ENCODE peak calls at places on chromosomes 12 and 14, in nine cellular contexts. U is brain microvascular endothelial cell, N is hepatocyte, V is skeletal muscle cell, I is GM12865, Y is PC-9, J is AG10803, D is ovary, G is PC-3. M is an unnamed sample.

GRCh38 chr14:100732766-100733100 is 6.0 kb downstream of the DLK1 start:
- DNase-seq in I (no peak), U (no peak), G (no peak), N (no peak), D (no peak), J (no peak), V (no peak), Y (no peak), M (no peak)

GRCh38 chr14:74348241-74348734 is at the start of gene VRTN:
- DNase-seq in J (no peak), U (no peak), D (no peak), N (no peak), I (no peak), V (no peak), G (no peak), Y (no peak), M (no peak)

GRCh38 chr12:21677622-21678277 is 20.1 kb upstream of the LDHB start:
- DNase-seq in I (no peak), Y (no peak), U (no peak), D (no peak), V (no peak), J (no peak), G (no peak), N (no peak), M (peak; percentile 45)

GRCh38 chr12:66140726-66141125 is 10.2 kb upstream of the LLPH start:
- DNase-seq in Y (no peak), D (no peak), V (no peak), U (no peak), G (no peak), N (no peak), I (no peak), J (no peak), M (no peak)

GRCh38 chr12:51450816-51451215 is 26.2 kb downstream of the SLC4A8 start:
- DNase-seq in J (no peak), I (no peak), Y (no peak), N (no peak), U (no peak), V (no peak), G (no peak), D (peak; percentile 55), M (no peak)

GRCh38 chr12:98058838-98059237 is 456.6 kb upstream of the TMPO start:
- DNase-seq in J (no peak), I (no peak), V (no peak), Y (no peak), U (no peak), D (no peak), N (no peak), G (no peak), M (no peak)

GRCh38 chr12:52598966-52599365 is 2.3 kb downstream of the KRT72 start:
- DNase-seq in J (no peak), Y (no peak), V (no peak), G (no peak), U (no peak), D (no peak), I (no peak), N (no peak), M (no peak)

GRCh38 chr12:116863275-116863767 is 17.9 kb downstream of the HRK start:
- DNase-seq in V (no peak), D (no peak), N (peak; percentile 30), G (peak; percentile 54), I (no peak), Y (no peak), J (peak; percentile 61), U (peak; percentile 18), M (no peak)

GRCh38 chr14:87745507-87746118 is 247.4 kb downstream of the GALC start:
- DNase-seq in U (peak; percentile 0), J (peak; percentile 50), I (peak; percentile 35), Y (no peak), D (no peak), N (peak; percentile 58), G (peak; percentile 39), V (no peak), M (peak; percentile 1)

GRCh38 chr12:117098071-117098360 is 1.2 kb downstream of the TESC start:
- DNase-seq in J (no peak), N (no peak), D (no peak), G (no peak), Y (no peak), V (no peak), I (no peak), U (no peak), M (no peak)

GRCh38 chr14:79254069-79254775 is 957.1 kb downstream of the DIO2 start:
- DNase-seq in G (no peak), I (no peak), V (peak; percentile 11), U (peak; percentile 79), J (peak; percentile 18), Y (no peak), N (no peak), D (no peak), M (no peak)

DNA sequence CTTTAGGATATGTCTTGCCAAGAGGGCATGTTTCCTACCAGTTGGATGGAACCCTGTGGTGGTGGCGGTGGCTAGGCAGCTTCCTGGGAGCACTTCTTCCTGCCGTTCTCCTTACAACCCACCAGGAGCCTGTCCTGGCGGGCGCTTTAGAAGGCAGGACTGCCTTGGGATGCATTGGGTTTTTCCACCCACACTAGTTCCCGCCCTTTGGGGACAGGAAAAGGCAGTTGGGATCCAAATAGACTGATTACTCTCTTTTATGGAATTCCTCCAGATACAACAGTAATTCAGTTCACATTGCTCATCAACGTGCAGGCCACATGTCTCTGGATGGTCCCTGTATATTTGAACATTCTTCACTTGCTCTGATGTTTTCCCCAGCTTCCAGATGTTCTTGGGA is 305.7 kb upstream of the SSTR1 start:
- DNase-seq in G (no peak), I (no peak), J (peak; percentile 85), D (no peak), N (no peak), Y (no peak), V (peak; percentile 31), U (no peak), M (no peak)
- H3K4me3 ChIP-seq in G (no peak overlapping the region), I (no peak overlapping the region), J (peak overlapping the region; percentile 29), D (no peak overlapping the region), N (no peak overlapping the region), Y (no peak overlapping the region), V (no peak overlapping the region), U (no peak overlapping the region), M (no peak overlapping the region)

GRCh38 chr14:99644035-99644587 is 818 bp upstream of the HHIPL1 start:
- DNase-seq in Y (no peak), V (no peak), J (no peak), I (no peak), D (no peak), N (no peak), U (no peak), G (no peak), M (no peak)
- H3K4me3 ChIP-seq in Y (no peak overlapping the region), V (no peak overlapping the region), J (no peak overlapping the region), I (no peak overlapping the region), D (no peak overlapping the region), N (no peak overlapping the region), U (no peak overlapping the region), G (no peak overlapping the region), M (no peak overlapping the region)

GRCh38 chr12:94429191-94429590 is 30.5 kb downstream of the CEP83 start:
- DNase-seq in D (no peak), J (no peak), G (no peak), Y (no peak), U (no peak), V (no peak), I (no peak), N (no peak), M (no peak)

GRCh38 chr12:94427520-94428381 is 31.9 kb downstream of the CEP83 start:
- DNase-seq in V (peak; percentile 66), D (peak; percentile 86), I (peak; percentile 56), Y (no peak), U (peak; percentile 40), J (peak; percentile 87), G (no peak), N (peak; percentile 21), M (no peak)

GRCh38 chr12:94421868-94422740 is 37.6 kb downstream of the CEP83 start:
- DNase-seq in N (no peak), Y (no peak), J (no peak), V (no peak), U (no peak), G (no peak), D (no peak), I (no peak), M (no peak)

GRCh38 chr12:94429633-94430032 is 30.0 kb downstream of the CEP83 start:
- DNase-seq in Y (no peak), N (no peak), G (no peak), I (peak; percentile 75), U (no peak), J (no peak), V (no peak), D (no peak), M (no peak)

DNA sequence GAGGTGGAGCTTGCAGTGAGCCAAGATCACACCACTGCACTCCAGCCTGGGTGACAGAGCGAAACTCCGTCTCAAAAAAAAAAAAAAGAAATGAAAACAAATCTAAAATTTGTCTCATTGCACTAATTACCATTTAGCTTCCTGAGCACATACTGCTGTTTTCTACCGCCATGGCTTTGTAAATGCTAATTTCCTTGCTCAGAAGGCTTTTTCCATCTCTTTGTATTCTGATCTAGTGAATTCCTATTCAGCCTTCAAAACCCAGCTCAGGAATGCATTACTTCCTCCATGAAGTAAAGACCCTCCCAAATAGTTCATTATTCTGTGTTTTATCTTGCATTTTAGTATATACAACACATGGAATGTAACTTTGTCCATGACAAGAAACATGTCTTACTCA is 33.6 kb downstream of the CEP83 start:
- DNase-seq in I (no peak), V (no peak), G (no peak), Y (no peak), N (no peak), D (no peak), J (no peak), U (no peak), M (no peak)
- H3K4me3 ChIP-seq in I (no peak overlapping the region), V (no peak overlapping the region), G (no peak overlapping the region), Y (no peak overlapping the region), N (no peak overlapping the region), D (no peak overlapping the region), J (no peak overlapping the region), U (no peak overlapping the region), M (no peak overlapping the region)

GRCh38 chr14:105198588-105198987 is 17.5 kb upstream of the NUDT14 start:
- DNase-seq in Y (no peak), J (no peak), N (no peak), U (no peak), G (no peak), D (no peak), I (no peak), V (no peak), M (no peak)

GRCh38 chr14:105196228-105196960 is 15.3 kb upstream of the NUDT14 start:
- DNase-seq in I (no peak), J (no peak), D (no peak), G (no peak), N (no peak), Y (no peak), V (no peak), U (no peak), M (no peak)

GRCh38 chr14:105195533-105196227 is 14.6 kb upstream of the NUDT14 start:
- DNase-seq in V (no peak), I (no peak), G (no peak), J (no peak), Y (no peak), N (no peak), U (peak; percentile 17), D (no peak), M (no peak)

GRCh38 chr14:105199093-105199492 is 18.0 kb upstream of the NUDT14 start:
- DNase-seq in D (no peak), Y (peak; percentile 43), G (no peak), N (no peak), J (no peak), U (peak; percentile 37), I (no peak), V (no peak), M (no peak)

DNA sequence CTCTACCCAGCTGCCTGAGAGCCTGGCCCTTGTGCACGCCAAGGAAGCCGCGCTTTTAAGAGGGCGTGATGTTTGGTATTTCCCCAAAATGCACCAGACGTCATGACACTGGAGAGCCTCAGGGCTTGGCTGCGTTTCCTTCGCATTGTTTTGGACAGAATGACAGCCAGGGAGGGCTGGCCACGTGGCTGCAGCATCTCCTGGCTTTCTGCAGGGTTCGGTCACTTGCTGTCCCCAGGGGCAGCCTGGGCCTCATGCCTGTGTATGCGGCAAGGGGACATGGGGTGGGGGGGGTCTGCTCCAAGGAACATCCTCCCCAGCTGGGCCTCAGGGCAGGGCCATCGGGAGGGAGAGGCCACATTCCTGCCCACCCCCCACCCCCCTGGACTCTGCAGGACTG is 16.2 kb upstream of the NUDT14 start:
- DNase-seq in D (no peak), I (no peak), U (no peak), V (no peak), J (peak; percentile 65), N (peak; percentile 38), Y (peak; percentile 37), G (peak; percentile 78), M (no peak)
- H3K4me3 ChIP-seq in D (no peak overlapping the region), I (no peak overlapping the region), U (no peak overlapping the region), V (no peak overlapping the region), J (no peak overlapping the region), N (no peak overlapping the region), Y (no peak overlapping the region), G (no peak overlapping the region), M (no peak overlapping the region)

M was measured in CD4-positive, alpha-beta memory T cell.